ENCODE peak calls at places on chromosome 20, in five cellular contexts. R, A, H, Y and S are unnamed samples.

GRCh38 chr20:7728373-7728772 is 211.9 kb downstream of the HAO1 start:
- DNase-seq in A (peak), H (peak), Y (no peak), R (no peak), S (no peak)

GRCh38 chr20:5680227-5680626 is 70.0 kb upstream of the SHLD1 start:
- DNase-seq in Y (no peak), H (peak), R (no peak), A (no peak), S (no peak)

GRCh38 chr20:48912065-48912464 is 9.4 kb upstream of the ARFGEF2 start:
- DNase-seq in A (no peak), H (no peak), R (no peak), Y (no peak), S (no peak)

GRCh38 chr20:2429061-2429460 is 41.5 kb downstream of the SNRPB start:
- DNase-seq in R (no peak), A (peak), Y (no peak), H (no peak), S (peak)

GRCh38 chr20:52340036-52340634 is 148.6 kb upstream of the ZFP64 start:
- DNase-seq in R (no peak), Y (no peak), H (no peak), A (no peak), S (no peak)

GRCh38 chr20:58407201-58407873 is 18.3 kb downstream of the VAPB start:
- DNase-seq in A (peak), H (peak), R (no peak), Y (no peak), S (peak)

GRCh38 chr20:31968299-31969126 is 562 bp downstream of the XKR7 start:
- DNase-seq in H (peak), Y (peak), R (peak), A (peak), S (peak)

GRCh38 chr20:41318271-41318649 is 729 bp upstream of the ZHX3 start:
- DNase-seq in H (peak), R (peak), Y (no peak), A (no peak), S (no peak)

GRCh38 chr20:57794600-57795346 is 85.0 kb upstream of the PMEPA1 start:
- DNase-seq in H (no peak), Y (no peak), A (no peak), R (no peak), S (peak)

GRCh38 chr20:36988494-36988966 is 37.0 kb upstream of the SAMHD1 start:
- DNase-seq in H (peak), Y (no peak), R (no peak), A (peak), S (no peak)

GRCh38 chr20:49591217-49591865 is 23.4 kb upstream of the PTGIS start:
- DNase-seq in Y (no peak), A (peak), R (no peak), H (no peak), S (peak)

GRCh38 chr20:58593880-58594473 is 57.1 kb upstream of the STX16 start:
- DNase-seq in Y (no peak), R (no peak), H (no peak), A (no peak), S (no peak)

GRCh38 chr20:58246346-58246745 is 17.9 kb upstream of the ANKRD60 start:
- DNase-seq in A (peak), Y (peak), R (no peak), H (peak), S (no peak)

GRCh38 chr20:16219182-16219581 is 354.1 kb downstream of the KIF16B start:
- DNase-seq in A (no peak), R (no peak), H (no peak), Y (no peak), S (no peak)

GRCh38 chr20:3404402-3404801 is 3.1 kb downstream of the DNAAF9 start:
- DNase-seq in Y (no peak), H (peak), A (no peak), R (no peak), S (no peak)

DNA sequence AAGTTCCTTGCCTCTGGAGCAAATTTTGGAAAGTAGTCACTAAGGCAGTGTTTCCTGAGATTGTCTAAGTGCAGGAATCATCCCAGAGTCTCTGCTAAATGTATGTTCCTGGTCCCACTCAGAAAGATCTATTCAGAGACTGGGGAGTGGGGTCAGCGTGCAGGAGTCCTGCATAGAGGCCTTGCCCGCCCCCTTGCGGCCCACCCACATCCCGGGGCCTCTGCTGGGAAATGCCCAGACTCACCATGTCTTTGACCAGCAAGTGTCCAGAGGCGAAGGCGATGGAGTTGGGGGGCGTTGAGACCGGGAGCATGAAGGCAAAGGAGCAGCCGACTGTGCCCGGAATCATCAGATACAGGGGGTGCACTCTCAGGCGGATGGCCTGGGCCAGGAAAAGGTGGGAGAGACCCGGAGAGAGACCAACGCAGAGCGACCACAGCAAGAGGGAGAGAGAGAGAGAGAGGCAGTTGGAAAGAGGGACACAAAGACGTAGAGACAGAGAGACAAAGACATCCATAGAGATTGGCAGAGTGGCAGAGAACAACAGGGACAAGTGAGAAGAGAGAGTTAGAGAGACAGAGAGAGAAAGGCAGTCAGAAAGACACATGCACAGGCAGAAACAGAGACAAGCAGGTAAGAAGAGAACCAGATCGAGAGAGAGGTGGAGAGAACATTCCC is 12.9 kb upstream of the OCSTAMP start:
- DNase-seq in A (no peak), R (no peak), Y (no peak), H (no peak), S (no peak)
- H3K4me3 ChIP-seq in A (no peak), R (no peak), Y (no peak), H (no peak), S (no peak)

DNA sequence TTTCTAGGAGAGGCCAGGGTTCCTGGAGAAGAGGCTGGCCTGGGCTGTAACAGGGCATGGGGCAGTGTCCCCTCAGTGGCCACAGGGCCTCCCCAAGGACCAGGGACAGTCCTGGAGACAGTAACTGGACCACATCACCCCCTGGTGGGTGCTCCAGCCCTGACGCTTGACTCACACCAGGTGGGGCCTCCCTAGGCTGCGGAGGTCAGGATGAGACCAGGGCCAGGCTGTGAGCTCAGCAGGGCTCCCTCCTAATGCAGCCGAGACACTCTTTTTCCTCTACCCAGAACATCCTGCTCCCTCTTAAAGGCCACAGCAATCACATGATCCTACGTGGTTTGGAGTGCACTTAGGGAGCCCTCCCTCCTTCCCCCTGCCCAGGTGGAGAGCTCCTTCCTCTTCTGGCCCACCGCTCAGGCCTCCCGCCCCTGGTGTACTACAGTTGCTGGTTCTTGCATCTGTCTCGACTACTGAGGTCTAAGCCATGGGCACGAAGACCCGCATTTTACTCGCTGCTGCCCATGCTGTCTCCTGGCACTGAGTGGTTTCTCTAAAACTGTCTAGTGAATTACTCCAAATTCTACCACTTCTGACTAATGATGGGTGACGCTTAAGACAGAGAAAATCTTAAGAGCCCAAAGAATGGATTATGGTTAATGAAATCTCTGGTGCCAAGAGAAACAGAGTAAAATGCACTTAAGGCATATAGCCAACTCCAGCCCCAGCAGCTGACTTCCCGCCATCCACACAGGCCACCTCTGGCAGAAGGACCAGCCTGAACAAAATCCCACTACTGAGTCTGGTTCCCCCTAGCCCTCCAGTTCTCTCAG is 166.1 kb upstream of the CST7 start:
- DNase-seq in R (no peak), Y (no peak), A (no peak), H (no peak), S (no peak)
- TF ChIP-seq CTCF in R (no peak), Y (no peak), A (no peak), H (no peak), S (no peak)

GRCh38 chr20:42419814-42420532 is 769.7 kb downstream of the PTPRT start:
- DNase-seq in Y (no peak), R (no peak), A (no peak), H (no peak), S (no peak)
- H3K4me3 ChIP-seq in Y (no peak), R (no peak), A (no peak), H (no peak), S (no peak)

GRCh38 chr20:35326021-35326731 is 34.0 kb upstream of the FAM83C start:
- DNase-seq in A (no peak), Y (no peak), R (no peak), H (no peak), S (no peak)
- TF ChIP-seq CTCF in A (no peak), Y (no peak), R (no peak), H (no peak), S (no peak)

GRCh38 chr20:56358600-56359211 is at the start of gene FAM210B:
- DNase-seq in H (peak), Y (peak), A (peak), R (peak), S (peak)

GRCh38 chr20:56360899-56361199 is 2.1 kb downstream of the FAM210B start:
- DNase-seq in R (no peak), H (no peak), A (no peak), Y (no peak), S (no peak)

GRCh38 chr20:56359212-56360132 is 698 bp downstream of the FAM210B start:
- DNase-seq in A (peak), H (peak), R (peak), Y (peak), S (peak)

GRCh38 chr20:56361888-56362287 is 3.1 kb downstream of the FAM210B start:
- DNase-seq in A (no peak), Y (no peak), H (no peak), R (no peak), S (no peak)

GRCh38 chr20:56360133-56360898 is 1.5 kb downstream of the FAM210B start:
- DNase-seq in R (no peak), H (no peak), A (no peak), Y (no peak), S (no peak)
- H3K4me3 ChIP-seq in R (peak), H (peak), A (peak), Y (no peak), S (peak)

GRCh38 chr20:11581271-11581670 is 336.4 kb upstream of the BTBD3 start:
- DNase-seq in R (no peak), H (no peak), A (no peak), Y (no peak), S (peak)

GRCh38 chr20:11585752-11586352 is 331.8 kb upstream of the BTBD3 start:
- DNase-seq in Y (no peak), R (no peak), H (peak), A (peak), S (peak)

GRCh38 chr20:11582073-11582472 is 335.6 kb upstream of the BTBD3 start:
- DNase-seq in R (no peak), A (peak), H (no peak), Y (no peak), S (peak)
- TF ChIP-seq CTCF in R (no peak), A (no peak), H (no peak), Y (no peak), S (no peak)

GRCh38 chr20:64214952-64215351 is 40.6 kb upstream of the PCMTD2 start:
- DNase-seq in H (peak), R (no peak), A (no peak), Y (no peak), S (no peak)
- H3K4me3 ChIP-seq in H (no peak), R (no peak), A (no peak), Y (no peak), S (no peak)

DNA sequence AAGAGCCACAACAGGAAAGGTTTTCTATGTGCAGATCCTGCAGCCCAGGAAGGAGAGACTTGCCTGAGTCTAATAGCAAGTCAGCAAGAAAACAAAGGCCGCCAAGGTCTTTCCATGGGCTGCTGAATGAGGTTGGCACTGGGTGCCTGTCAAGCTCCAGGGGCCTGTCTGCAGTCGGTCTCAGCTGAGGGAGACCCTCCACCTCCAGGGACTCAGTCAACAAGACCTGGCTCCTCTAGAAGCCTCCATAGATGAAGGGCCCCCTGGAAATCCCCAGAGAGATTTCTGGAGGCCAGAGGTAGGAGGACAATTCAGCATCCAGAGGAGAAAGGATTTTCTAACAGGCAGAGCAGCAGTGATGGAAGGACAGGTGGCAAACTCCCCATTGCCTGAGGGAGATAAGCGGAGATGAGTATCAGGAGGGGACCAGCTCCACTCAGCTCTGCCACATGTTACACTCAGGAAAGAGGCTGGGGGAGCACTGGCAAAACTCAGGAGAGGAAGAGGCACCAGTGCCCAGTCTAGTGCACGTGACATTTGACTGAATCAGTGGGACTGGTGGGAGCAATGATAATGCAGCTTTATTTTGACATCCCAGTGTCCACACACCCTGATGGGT is 33.5 kb upstream of the FKBP1A start:
- DNase-seq in Y (no peak), R (no peak), H (no peak), A (no peak), S (no peak)
- TF ChIP-seq CTCF in Y (no peak), R (no peak), H (no peak), A (no peak), S (no peak)

GRCh38 chr20:53656653-53657288 is 63.1 kb upstream of the ZNF217 start:
- DNase-seq in H (peak), R (no peak), A (peak), Y (no peak), S (peak)
- H3K4me3 ChIP-seq in H (no peak), R (no peak), A (no peak), Y (no peak), S (no peak)

DNA sequence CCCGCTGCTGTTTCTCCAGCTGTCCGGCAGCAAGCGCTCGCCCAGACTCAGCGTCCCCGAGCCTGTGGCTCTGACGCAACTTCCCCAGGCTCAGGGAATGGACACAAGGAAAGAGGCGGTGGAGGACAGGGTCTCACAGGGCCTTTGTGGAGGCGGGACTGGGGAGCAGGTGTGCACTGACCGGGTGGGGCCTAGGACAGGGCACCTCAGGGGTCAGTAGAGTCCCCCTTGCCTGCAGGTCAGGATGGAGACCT is 20.0 kb downstream of the LAMA5 start:
- DNase-seq in A (no peak), H (no peak), Y (no peak), R (no peak), S (no peak)
- TF ChIP-seq CTCF in A (no peak), H (no peak), Y (no peak), R (no peak), S (no peak)